ENCODE peak calls at places on chromosomes 11 and 22, in seven cellular contexts. F is neuronal stem cell, Z is IMR-90, J is H9, C is mesenchymal stem cell, N is H1, T is trophoblast cell. B is an unnamed sample.
A peak's percentile ranks its signal among the peaks of the same experiment; 100 is the strongest.

GRCh38 chr22:46754110-46754799 is 8.2 kb upstream of the TBC1D22A start:
- DNase-seq in C (peak; percentile 99), J (no peak), F (no peak), T (peak; percentile 80), N (no peak), Z (peak; percentile 99), B (no peak)

GRCh38 chr11:64023731-64024710 is 11.7 kb upstream of the FLRT1 start:
- DNase-seq in F (no peak), C (no peak), N (no peak), Z (no peak), T (no peak), J (peak; percentile 70), B (no peak)

GRCh38 chr11:131760191-131760951 is 390.0 kb downstream of the NTM start:
- DNase-seq in F (no peak), C (no peak), T (no peak), N (peak; percentile 63), Z (peak; percentile 95), J (peak; percentile 75), B (peak; percentile 66)

GRCh38 chr11:73141031-73141308 is 1.1 kb downstream of the FCHSD2 start:
- DNase-seq in Z (no peak), T (no peak), C (peak; percentile 51), J (no peak), F (peak; percentile 8), N (no peak), B (no peak)

GRCh38 chr11:29310016-29310415 is 706.8 kb downstream of the KCNA4 start:
- DNase-seq in J (no peak), Z (peak; percentile 95), N (no peak), T (no peak), F (no peak), C (peak; percentile 54), B (no peak)

GRCh38 chr22:46596032-46596441 is 24.1 kb upstream of the GRAMD4 start:
- DNase-seq in T (peak; percentile 90), Z (no peak), C (peak; percentile 5), F (no peak), J (no peak), N (no peak), B (no peak)

GRCh38 chr11:135027461-135027860 is 615.4 kb upstream of the B3GAT1 start:
- DNase-seq in F (peak; percentile 65), J (peak; percentile 67), N (peak; percentile 76), Z (peak; percentile 31), T (peak; percentile 18), C (peak; percentile 17), B (peak; percentile 82)

GRCh38 chr11:5380740-5381342 is 2.8 kb upstream of the OR51M1 start:
- DNase-seq in C (peak; percentile 70), J (peak; percentile 76), F (peak; percentile 58), T (peak; percentile 52), Z (peak; percentile 77), N (peak; percentile 70), B (peak; percentile 86)

GRCh38 chr11:31813961-31814868 is 3.1 kb upstream of the PAX6 start:
- DNase-seq in C (no peak), N (peak; percentile 73), F (no peak), Z (no peak), T (no peak), J (peak; percentile 53), B (peak; percentile 57)

GRCh38 chr11:68441466-68442230 is 18.9 kb upstream of the PPP6R3 start:
- DNase-seq in N (no peak), J (no peak), C (peak; percentile 83), F (no peak), T (no peak), Z (peak; percentile 45), B (no peak)

GRCh38 chr11:43920598-43921419 is 21.6 kb upstream of the C11orf96 start:
- DNase-seq in Z (peak; percentile 100), C (peak; percentile 100), J (no peak), N (no peak), F (no peak), T (peak; percentile 93), B (peak; percentile 62)

GRCh38 chr11:128890543-128891409 is at the start of gene KCNJ5:
- DNase-seq in F (no peak), Z (no peak), N (peak; percentile 77), J (peak; percentile 48), C (peak; percentile 41), T (no peak), B (no peak)

GRCh38 chr22:30238661-30239420 is 7.7 kb downstream of the LIF start:
- DNase-seq in Z (peak; percentile 87), F (no peak), T (no peak), J (peak; percentile 70), N (no peak), C (peak; percentile 46), B (peak; percentile 60)

DNA sequence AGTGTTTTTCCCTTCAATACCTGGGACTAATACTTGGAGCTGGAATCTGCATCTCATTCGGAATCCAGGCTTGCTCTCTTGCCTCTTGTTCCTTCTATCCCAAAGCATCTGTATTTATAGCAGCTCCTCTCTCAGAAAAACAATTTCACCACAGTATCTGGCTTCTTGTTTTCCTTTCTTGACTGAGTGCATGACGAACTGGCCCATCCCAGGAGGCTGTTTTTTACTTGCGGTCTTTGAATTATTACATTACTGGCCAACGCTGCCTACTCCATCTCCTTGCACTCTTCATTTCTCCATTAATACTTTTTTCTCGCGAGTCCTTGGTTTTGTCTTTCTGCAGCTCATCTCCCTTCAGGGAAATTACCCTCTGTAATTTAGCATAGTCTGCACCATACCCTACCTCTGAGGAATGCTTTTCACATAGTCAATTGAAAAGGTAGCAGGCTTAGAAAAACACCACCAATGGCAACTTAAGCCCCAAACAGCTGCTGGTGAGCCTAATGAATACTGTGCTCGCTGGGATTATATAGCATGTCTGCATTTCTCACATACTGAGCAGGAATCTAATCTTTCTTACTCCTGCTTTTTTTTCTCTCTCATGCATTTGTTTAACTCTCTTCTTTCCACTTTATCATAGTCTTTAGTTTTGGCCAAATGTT is 277.3 kb upstream of the SESN3 start:
- DNase-seq in F (no peak), C (peak; percentile 29), N (no peak), Z (no peak), J (no peak), T (no peak), B (no peak)
- H3K79me1 ChIP-seq in F (no peaks in the 10 kb centered on the region), C (no peaks in the 10 kb centered on the region), N (no peaks in the 10 kb centered on the region), Z (no peaks in the 10 kb centered on the region), J (no peaks in the 10 kb centered on the region), T (peaks cover 3% of the 10 kb centered on the region), B (no peaks in the 10 kb centered on the region)

GRCh38 chr22:37465721-37466120 is 20.5 kb downstream of the MFNG start:
- DNase-seq in T (no peak), J (peak; percentile 26), C (no peak), N (no peak), F (no peak), Z (no peak), B (no peak)
- H3K27me3 ChIP-seq in T (no peaks in the 10 kb centered on the region), J (no peaks in the 10 kb centered on the region), C (peaks cover 78% of the 10 kb centered on the region), N (no peaks in the 10 kb centered on the region), F (no peaks in the 10 kb centered on the region), Z (peaks cover 53% of the 10 kb centered on the region), B (no peaks in the 10 kb centered on the region)

GRCh38 chr11:16561150-16561549 is 177.3 kb upstream of the C11orf58 start:
- DNase-seq in Z (peak; percentile 63), T (no peak), F (no peak), N (no peak), C (peak; percentile 26), J (no peak), B (no peak)
- H3K4me1 ChIP-seq in Z (peaks cover 3% of the 10 kb centered on the region), T (no peaks in the 10 kb centered on the region), F (no peaks in the 10 kb centered on the region), N (no peaks in the 10 kb centered on the region), C (no peaks in the 10 kb centered on the region), J (no peaks in the 10 kb centered on the region), B (no peaks in the 10 kb centered on the region)

DNA sequence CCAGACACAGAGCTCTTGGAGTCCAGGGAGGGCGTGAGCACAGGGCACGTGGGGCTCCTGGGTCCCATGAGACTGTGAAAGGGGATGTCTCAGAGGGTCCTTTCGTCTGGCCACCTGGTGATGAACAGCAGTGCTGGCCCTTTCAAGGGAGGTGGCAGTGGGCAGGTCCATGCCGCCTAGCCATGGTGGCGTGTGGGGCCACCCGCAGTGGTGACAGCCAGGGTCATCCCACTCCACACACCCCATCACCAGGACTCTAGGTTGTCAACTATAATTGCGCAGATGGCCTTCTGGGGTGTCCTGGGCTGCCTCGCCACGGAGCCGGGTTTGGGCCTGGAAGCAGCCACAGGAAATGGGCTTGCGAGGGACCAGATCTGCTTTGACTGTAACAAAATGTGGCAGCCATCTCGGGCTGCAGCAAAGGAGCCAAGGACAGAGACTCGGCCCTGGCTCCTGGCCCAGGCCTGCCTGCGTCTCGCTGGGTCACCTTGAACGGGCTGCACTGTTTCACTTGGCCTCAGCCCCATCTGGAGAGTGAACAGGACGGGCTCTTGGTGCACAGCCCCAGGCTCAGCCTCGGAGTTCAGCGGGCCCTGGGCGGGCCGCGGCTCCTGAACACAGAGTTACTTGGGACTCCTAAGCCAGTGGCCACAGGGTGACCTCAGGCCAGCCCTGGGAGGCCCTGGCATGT is 1350.5 kb downstream of the BRD1 start:
- DNase-seq in J (peak; percentile 17), T (no peak), N (no peak), F (no peak), C (no peak), Z (no peak), B (no peak)
- H3K79me1 ChIP-seq in J (no peaks in the 10 kb centered on the region), T (no peaks in the 10 kb centered on the region), N (no peaks in the 10 kb centered on the region), F (no peaks in the 10 kb centered on the region), C (no peaks in the 10 kb centered on the region), Z (no peaks in the 10 kb centered on the region), B (no peaks in the 10 kb centered on the region)

B was measured in mesendoderm.